ENCODE peak calls at places on chromosomes 7 and 10, in nine cellular contexts. S is bronchial epithelial cell, N is cardiac fibroblast, R is mesothelial cell of epicardium, M is pancreas, T is PC-9, D is GM12865, G is WTC11, W is fibroblast of mammary gland. Q is an unnamed sample.

GRCh38 chr7:42493436-42494198 is 256.6 kb upstream of the GLI3 start:
- DNase-seq in S (peak), N (peak), R (peak), T (no peak), M (peak), D (no peak), G (peak), W (peak), Q (peak)

GRCh38 chr10:30000802-30001571 is 58.4 kb downstream of the JCAD start:
- DNase-seq in G (no peak), R (no peak), S (peak), D (no peak), T (peak), N (peak), W (peak), M (no peak), Q (peak)

GRCh38 chr7:48168159-48168558 is 3.1 kb upstream of the ABCA13 start:
- DNase-seq in N (peak), R (no peak), G (no peak), S (peak), M (no peak), T (peak), D (no peak), W (peak), Q (peak)

GRCh38 chr10:64477791-64478190 is 956.6 kb downstream of the REEP3 start:
- DNase-seq in S (no peak), R (no peak), D (no peak), T (no peak), M (no peak), G (no peak), W (no peak), N (no peak), Q (no peak)

GRCh38 chr7:70092314-70093303 is 494.3 kb downstream of the AUTS2 start:
- DNase-seq in T (no peak), N (no peak), R (peak), D (no peak), W (peak), G (no peak), M (no peak), S (no peak), Q (no peak)

GRCh38 chr7:134562136-134562535 is 13.2 kb downstream of the AKR1B15 start:
- DNase-seq in D (no peak), M (no peak), S (peak), T (no peak), N (peak), W (peak), R (no peak), G (no peak), Q (peak)

GRCh38 chr10:43970747-43971146 is 322.1 kb upstream of the ZNF32 start:
- DNase-seq in W (no peak), D (no peak), N (no peak), T (no peak), M (no peak), G (no peak), R (no peak), S (no peak), Q (no peak)

GRCh38 chr7:144437370-144438191 is 34.1 kb upstream of the NOBOX start:
- DNase-seq in G (peak), T (peak), S (peak), R (no peak), D (peak), N (peak), W (peak), M (no peak), Q (peak)

GRCh38 chr10:2897619-2898508 is 169.5 kb upstream of the PFKP start:
- DNase-seq in G (no peak), R (no peak), N (no peak), S (no peak), W (no peak), D (no peak), M (no peak), T (no peak), Q (no peak)

GRCh38 chr7:27118580-27118979 is 12.0 kb downstream of the HOXA4 start:
- DNase-seq in R (no peak), D (no peak), S (no peak), W (no peak), T (no peak), G (no peak), N (no peak), M (no peak), Q (no peak)

GRCh38 chr7:128934361-128935352 is 3.1 kb upstream of the IRF5 start:
- DNase-seq in R (no peak), N (no peak), T (no peak), G (no peak), M (no peak), W (no peak), D (peak), S (no peak), Q (no peak)

GRCh38 chr10:3365630-3366029 is 193.0 kb upstream of the PITRM1 start:
- DNase-seq in S (peak), D (no peak), T (peak), M (no peak), G (no peak), W (no peak), N (peak), R (no peak), Q (peak)

GRCh38 chr7:47809387-47809786 is 138.9 kb downstream of the PKD1L1 start:
- DNase-seq in N (no peak), G (no peak), M (peak), R (no peak), W (no peak), D (no peak), S (no peak), T (no peak), Q (no peak)

GRCh38 chr7:28957064-28957821 is 887 bp downstream of the TRIL start:
- DNase-seq in M (no peak), T (no peak), N (peak), D (no peak), S (no peak), R (no peak), G (peak), W (no peak), Q (no peak)

DNA sequence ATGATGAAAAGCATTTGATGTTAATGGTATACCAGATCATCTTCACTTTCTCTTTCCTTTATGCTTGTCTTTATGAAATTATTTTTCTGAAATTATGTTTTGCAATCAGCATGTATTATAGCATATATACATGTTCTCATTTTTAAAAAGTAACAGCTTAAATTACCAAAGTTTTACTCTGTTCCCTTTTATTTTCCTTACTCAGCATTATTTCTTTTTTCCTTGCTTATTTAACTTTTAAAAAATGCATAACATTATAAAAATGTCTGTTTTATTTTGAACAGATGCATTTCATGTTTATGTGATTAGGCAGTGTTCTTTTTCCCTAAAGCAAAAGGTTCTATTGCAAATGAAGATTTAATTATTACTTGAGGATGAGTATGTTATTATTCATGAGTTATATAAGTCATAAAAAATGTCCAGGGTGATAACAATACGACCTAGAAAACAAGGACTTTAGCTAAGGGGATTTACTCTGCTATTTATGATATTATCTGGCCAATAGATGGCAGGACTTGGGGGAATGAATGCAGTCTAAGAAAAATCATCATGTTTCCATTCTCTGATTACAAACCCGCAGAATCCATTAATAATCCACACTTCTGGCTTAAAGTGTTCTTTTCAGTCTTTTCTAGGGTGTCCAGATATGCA is 38.5 kb downstream of the CABCOCO1 start:
- DNase-seq in D (no peak), W (no peak), M (no peak), T (no peak), S (no peak), R (no peak), N (peak), G (no peak), Q (no peak)
- TF ChIP-seq CTCF in D (no peak), W (peak), M (no peak), T (no peak), S (no peak), R (no peak), N (no peak), G (no peak), Q (no peak)

GRCh38 chr7:22730921-22731654 is 4.1 kb downstream of the IL6 start:
- DNase-seq in S (peak), T (peak), G (no peak), M (no peak), D (no peak), R (no peak), W (peak), N (peak), Q (peak)

GRCh38 chr7:22726849-22727792 is at the start of gene IL6:
- DNase-seq in N (peak), M (peak), R (peak), D (no peak), S (peak), G (peak), W (peak), T (peak), Q (peak)

GRCh38 chr7:22729180-22729579 is 2.2 kb downstream of the IL6 start:
- DNase-seq in G (no peak), W (no peak), N (no peak), T (no peak), R (no peak), D (no peak), S (no peak), M (no peak), Q (no peak)

GRCh38 chr7:22726345-22726848 is 603 bp upstream of the IL6 start:
- DNase-seq in R (no peak), T (peak), N (peak), W (peak), G (peak), D (peak), S (peak), M (peak), Q (peak)

DNA sequence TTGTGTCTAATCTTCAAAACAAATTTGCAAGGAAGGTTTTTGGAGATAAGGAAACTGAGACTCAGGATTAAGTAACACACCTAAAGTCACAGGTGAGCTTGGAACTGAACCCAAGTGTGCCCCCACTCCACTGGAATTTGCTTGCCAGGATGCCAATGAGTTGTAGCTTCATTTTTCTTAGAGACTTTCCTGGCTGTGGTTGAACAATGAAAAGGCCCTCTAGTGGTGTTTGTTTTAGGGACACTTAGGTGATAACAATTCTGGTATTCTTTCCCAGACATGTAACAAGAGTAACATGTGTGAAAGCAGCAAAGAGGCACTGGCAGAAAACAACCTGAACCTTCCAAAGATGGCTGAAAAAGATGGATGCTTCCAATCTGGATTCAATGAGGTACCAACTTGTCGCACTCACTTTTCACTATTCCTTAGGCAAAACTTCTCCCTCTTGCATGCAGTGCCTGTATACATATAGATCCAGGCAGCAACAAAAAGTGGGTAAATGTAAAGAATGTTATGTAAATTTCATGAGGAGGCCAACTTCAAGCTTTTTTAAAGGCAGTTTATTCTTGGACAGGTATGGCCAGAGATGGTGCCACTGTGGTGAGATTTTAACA is 1.5 kb downstream of the IL6 start:
- DNase-seq in S (peak), G (no peak), T (peak), M (no peak), R (no peak), W (peak), N (peak), D (peak), Q (peak)
- TF ChIP-seq CTCF in S (peak), G (no peak), T (peak), M (no peak), R (peak), W (peak), N (peak), D (peak), Q (peak)

DNA sequence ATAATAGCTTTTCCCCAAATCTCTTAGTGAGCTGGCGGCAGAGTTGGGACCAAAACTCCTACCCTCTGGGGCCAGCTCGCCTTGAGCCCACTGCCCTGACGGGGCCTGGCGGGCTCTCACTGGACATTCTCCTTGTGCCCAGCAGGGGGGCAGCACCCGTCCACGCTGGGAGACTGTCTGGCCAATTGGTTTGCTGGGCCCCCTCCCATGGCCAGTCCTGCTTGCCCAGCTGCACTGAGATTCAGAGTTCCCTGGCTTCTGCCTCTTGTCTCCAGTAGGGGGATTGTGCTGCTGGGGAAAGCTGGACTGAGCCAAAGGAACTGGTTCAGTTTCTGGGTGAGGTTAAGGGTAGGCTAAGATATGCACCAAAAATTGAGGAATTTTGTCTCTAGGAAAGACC is 59.8 kb downstream of the RAMP3 start:
- DNase-seq in T (peak), G (peak), W (peak), R (no peak), D (no peak), M (no peak), N (peak), S (peak), Q (peak)
- TF ChIP-seq CTCF in T (peak), G (no peak), W (peak), R (peak), D (peak), M (no peak), N (peak), S (peak), Q (peak)

DNA sequence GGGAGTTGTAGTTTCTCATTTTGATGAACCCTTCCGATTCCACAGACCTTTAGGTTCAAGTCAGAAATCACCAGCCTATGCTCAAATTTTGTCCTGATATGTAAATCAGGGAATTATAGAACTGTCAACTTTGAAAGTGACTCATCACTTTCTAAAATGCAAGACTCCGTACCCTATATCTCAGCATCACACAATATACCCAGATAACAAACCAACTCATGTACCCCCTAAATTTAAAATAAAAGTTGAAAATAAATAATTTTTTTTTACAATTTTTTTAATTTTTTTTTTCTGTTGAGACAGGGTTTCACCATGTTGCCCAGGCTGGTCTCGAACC is 393 bp upstream of the ARHGAP19 start:
- DNase-seq in N (no peak), T (no peak), G (no peak), S (no peak), R (no peak), M (no peak), D (no peak), W (no peak), Q (no peak)
- TF ChIP-seq CTCF in N (no peak), T (no peak), G (no peak), S (no peak), R (no peak), M (no peak), D (no peak), W (no peak), Q (no peak)

GRCh38 chr10:22185586-22185985 is 32.2 kb downstream of the EBLN1 start:
- DNase-seq in N (no peak), S (no peak), M (no peak), W (no peak), R (no peak), D (no peak), G (no peak), T (no peak), Q (no peak)

GRCh38 chr10:22183771-22184466 is 33.9 kb downstream of the EBLN1 start:
- DNase-seq in N (peak), S (peak), W (peak), R (no peak), D (no peak), T (no peak), G (no peak), M (no peak), Q (peak)

GRCh38 chr10:22180724-22181123 is 37.1 kb downstream of the EBLN1 start:
- DNase-seq in T (no peak), G (no peak), W (no peak), S (no peak), N (no peak), D (no peak), M (no peak), R (no peak), Q (no peak)
- TF ChIP-seq CTCF in T (no peak), G (no peak), W (no peak), S (no peak), N (no peak), D (no peak), M (no peak), R (no peak), Q (no peak)

GRCh38 chr7:8963722-8964121 is 530.3 kb downstream of the NXPH1 start:
- DNase-seq in R (no peak), D (no peak), G (no peak), N (no peak), W (no peak), M (no peak), T (no peak), S (no peak), Q (no peak)
- TF ChIP-seq CTCF in R (no peak), D (no peak), G (no peak), N (no peak), W (no peak), M (no peak), T (no peak), S (no peak), Q (no peak)

DNA sequence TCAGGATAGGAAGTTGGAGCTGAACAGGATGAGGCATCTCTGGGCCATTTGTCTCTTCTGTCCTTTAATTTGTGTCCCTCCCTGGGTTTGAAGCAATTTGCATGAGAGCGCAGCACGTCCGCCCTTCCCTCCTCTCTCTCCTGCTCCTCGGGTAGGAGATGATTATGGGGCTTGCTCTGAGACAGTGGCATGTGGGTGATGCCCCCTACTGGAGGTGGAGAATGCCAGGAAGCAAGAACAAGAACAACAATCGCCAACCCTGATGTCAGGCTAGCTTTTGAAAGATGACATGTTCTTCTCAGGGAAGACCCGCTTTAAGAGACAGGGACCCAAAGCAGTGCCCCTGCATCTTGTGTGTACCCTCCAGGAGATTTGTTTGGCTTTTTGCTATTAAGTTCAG is 63.9 kb upstream of the LOXL4 start:
- DNase-seq in W (peak), T (no peak), R (no peak), G (peak), N (no peak), D (peak), M (no peak), S (no peak), Q (peak)
- TF ChIP-seq CTCF in W (peak), T (peak), R (no peak), G (peak), N (peak), D (peak), M (no peak), S (peak), Q (peak)

DNA sequence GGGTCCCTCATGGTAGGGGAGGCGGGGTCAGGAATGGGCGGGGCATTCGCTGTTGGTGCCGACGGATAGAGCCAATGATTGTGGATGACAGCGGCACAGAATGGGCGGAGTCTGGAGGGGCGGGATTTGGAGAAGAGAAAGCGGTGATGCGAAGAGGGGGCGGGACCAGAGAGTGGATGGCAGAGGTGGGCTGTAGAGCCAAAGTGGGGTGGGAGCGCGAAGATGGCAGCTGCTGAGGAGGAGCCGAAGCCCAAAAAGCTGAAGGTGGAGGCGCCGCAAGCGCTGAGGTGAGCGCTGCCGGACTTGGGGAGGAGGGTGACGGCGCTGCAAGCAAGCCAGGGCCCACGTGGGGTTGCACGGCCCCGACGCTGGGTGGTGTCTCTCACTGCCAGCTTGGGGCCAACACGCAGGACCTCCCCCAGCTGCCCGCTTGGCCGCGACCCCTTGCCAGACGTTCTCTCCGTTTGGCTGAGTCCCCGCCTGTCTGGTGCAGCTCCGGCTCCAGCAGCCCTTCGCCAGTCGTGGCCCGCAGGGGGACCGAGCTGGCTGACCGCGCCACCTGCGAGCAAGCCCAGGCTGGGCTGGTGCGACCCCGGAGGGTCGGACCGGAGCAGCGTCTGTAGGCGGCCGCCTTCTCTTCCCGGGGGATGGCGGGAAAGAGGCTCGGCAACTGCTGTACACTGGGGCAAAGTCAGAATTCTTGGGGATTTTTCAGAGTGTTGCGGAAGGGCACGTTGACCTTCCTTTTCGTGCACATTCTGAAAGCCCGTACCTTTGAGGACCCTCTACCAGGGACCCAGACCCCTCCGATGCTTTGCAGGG is at the start of gene ADK:
- DNase-seq in N (peak), M (peak), T (peak), R (peak), G (peak), W (peak), S (peak), D (peak), Q (peak)
- TF ChIP-seq CTCF in N (peak), M (no peak), T (peak), R (peak), G (no peak), W (no peak), S (peak), D (no peak), Q (peak)

DNA sequence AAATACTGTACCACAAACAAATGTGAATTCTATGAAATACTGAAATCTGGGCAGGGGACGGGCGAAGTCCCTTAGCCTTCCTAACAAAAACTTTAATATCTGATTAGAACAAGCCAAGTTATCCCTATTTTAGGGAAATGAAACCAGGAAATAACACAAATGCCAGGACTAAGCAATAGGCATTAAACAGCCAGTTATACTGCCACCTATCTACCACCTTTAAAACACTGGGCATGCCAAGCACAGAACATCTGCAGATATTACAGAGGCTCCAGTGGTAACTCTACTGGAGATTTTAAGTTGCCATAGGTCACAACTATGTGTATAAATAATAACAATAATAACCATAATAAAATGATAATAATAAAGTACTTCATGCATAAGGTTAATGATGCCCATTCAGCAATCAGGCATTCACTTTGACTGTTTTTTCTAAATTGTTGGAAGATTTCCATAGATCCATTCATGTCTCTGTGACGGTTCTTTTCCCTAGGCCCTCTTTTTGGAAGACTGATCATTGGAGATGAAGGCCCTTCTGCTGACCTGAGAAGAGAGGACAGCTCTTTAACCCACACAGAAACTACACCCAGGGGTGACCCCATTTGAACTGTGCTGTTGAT is 195.7 kb downstream of the CACNA2D1 start:
- DNase-seq in M (no peak), S (peak), R (no peak), D (peak), W (peak), T (no peak), G (no peak), N (peak), Q (peak)
- TF ChIP-seq CTCF in M (peak), S (peak), R (no peak), D (no peak), W (peak), T (peak), G (peak), N (peak), Q (peak)

GRCh38 chr10:74026428-74026979 is 28.6 kb downstream of the VCL start:
- DNase-seq in N (no peak), T (no peak), G (no peak), S (no peak), R (no peak), W (no peak), D (no peak), M (no peak), Q (no peak)
- TF ChIP-seq CTCF in N (no peak), T (no peak), G (no peak), S (no peak), R (no peak), W (no peak), D (no peak), M (no peak), Q (no peak)